ENCODE peak calls at places on chromosomes 13 and 19, in six cellular contexts. One of them, this sample, is unnamed.

GRCh38 chr13:24172071-24172470 is 11.6 kb downstream of the SPATA13 start:
- DNase-seq in activated T-cell treated with anti-CD3 and anti-CD28 coated beads for 1 hour: no peak
- DNase-seq in DMS 273 treated with DMSO at 0.1 percent for 48 hours: no peak
- DNase-seq in Right ventricle myocardium superior: no peak
- DNase-seq in RWPE1: no peak
- DNase-seq in upper lobe of right lung: no peak
- DNase-seq in this sample: no peak

GRCh38 chr13:107374038-107374437 is 806.1 kb upstream of the ARGLU1 start:
- DNase-seq in upper lobe of right lung: no peak
- DNase-seq in DMS 273 treated with DMSO at 0.1 percent for 48 hours: no peak
- DNase-seq in activated T-cell treated with anti-CD3 and anti-CD28 coated beads for 1 hour: no peak
- DNase-seq in Right ventricle myocardium superior: no peak
- DNase-seq in RWPE1: no peak
- DNase-seq in this sample: no peak

GRCh38 chr13:25865391-25865790 is 186.4 kb downstream of the SHISA2 start:
- DNase-seq in upper lobe of right lung: no peak
- DNase-seq in activated T-cell treated with anti-CD3 and anti-CD28 coated beads for 1 hour: no peak
- DNase-seq in DMS 273 treated with DMSO at 0.1 percent for 48 hours: no peak
- DNase-seq in RWPE1: no peak
- DNase-seq in Right ventricle myocardium superior: no peak
- DNase-seq in this sample: no peak

GRCh38 chr13:23428183-23428528 is 5.3 kb downstream of the SACS start:
- DNase-seq in DMS 273 treated with DMSO at 0.1 percent for 48 hours: no peak
- DNase-seq in Right ventricle myocardium superior: no peak
- DNase-seq in activated T-cell treated with anti-CD3 and anti-CD28 coated beads for 1 hour: no peak
- DNase-seq in upper lobe of right lung: no peak
- DNase-seq in RWPE1: no peak
- DNase-seq in this sample: no peak

GRCh38 chr19:8132858-8133458 is 16.4 kb downstream of the FBN3 start:
- DNase-seq in DMS 273 treated with DMSO at 0.1 percent for 48 hours: no peak
- DNase-seq in activated T-cell treated with anti-CD3 and anti-CD28 coated beads for 1 hour: no peak
- DNase-seq in Right ventricle myocardium superior: no peak
- DNase-seq in upper lobe of right lung: no peak
- DNase-seq in RWPE1: no peak
- DNase-seq in this sample: no peak

GRCh38 chr13:101624981-101625380 is 172.5 kb downstream of the ITGBL1 start:
- DNase-seq in DMS 273 treated with DMSO at 0.1 percent for 48 hours: no peak
- DNase-seq in upper lobe of right lung: no peak
- DNase-seq in RWPE1: no peak
- DNase-seq in activated T-cell treated with anti-CD3 and anti-CD28 coated beads for 1 hour: no peak
- DNase-seq in Right ventricle myocardium superior: no peak
- DNase-seq in this sample: no peak

GRCh38 chr19:15468675-15469512 is 4.5 kb upstream of the RASAL3 start:
- DNase-seq in Right ventricle myocardium superior: no peak
- DNase-seq in RWPE1: no peak
- DNase-seq in DMS 273 treated with DMSO at 0.1 percent for 48 hours: no peak
- DNase-seq in activated T-cell treated with anti-CD3 and anti-CD28 coated beads for 1 hour: no peak
- DNase-seq in upper lobe of right lung: peak; percentile 12
- DNase-seq in this sample: no peak

GRCh38 chr19:13165091-13165997 is 15.1 kb downstream of the IER2 start:
- DNase-seq in upper lobe of right lung: no peak
- DNase-seq in activated T-cell treated with anti-CD3 and anti-CD28 coated beads for 1 hour: no peak
- DNase-seq in DMS 273 treated with DMSO at 0.1 percent for 48 hours: no peak
- DNase-seq in Right ventricle myocardium superior: no peak
- DNase-seq in RWPE1: no peak
- DNase-seq in this sample: no peak

GRCh38 chr19:10292206-10292788 is 2.5 kb downstream of the ICAM5 start:
- DNase-seq in activated T-cell treated with anti-CD3 and anti-CD28 coated beads for 1 hour: peak; percentile 53
- DNase-seq in upper lobe of right lung: peak; percentile 96
- DNase-seq in Right ventricle myocardium superior: peak; percentile 88
- DNase-seq in RWPE1: peak; percentile 85
- DNase-seq in DMS 273 treated with DMSO at 0.1 percent for 48 hours: no peak
- DNase-seq in this sample: peak; percentile 99

GRCh38 chr13:111559612-111560423 is 239.4 kb downstream of the TEX29 start:
- DNase-seq in activated T-cell treated with anti-CD3 and anti-CD28 coated beads for 1 hour: no peak
- DNase-seq in upper lobe of right lung: peak; percentile 53
- DNase-seq in Right ventricle myocardium superior: no peak
- DNase-seq in DMS 273 treated with DMSO at 0.1 percent for 48 hours: no peak
- DNase-seq in RWPE1: no peak
- DNase-seq in this sample: no peak

This sample was measured in WERI-Rb-1.